ENCODE peak calls at places on chromosomes 7 and 10, in four cellular contexts. C is heart left ventricle; W is Caco-2; H is effector memory CD4-positive, alpha-beta T cell. S is an unnamed sample. For H3K36me3, the result is how much of the 10 kb centered on the place peaks cover.

GRCh38 chr7:74615933-74616780 is 41.4 kb upstream of the GTF2I start:
- DNase-seq in C (no peak), W (no peak), H (no peak), S (no peak)

GRCh38 chr7:57404343-57404966 is 45.5 kb upstream of the ZNF716 start:
- DNase-seq in C (peak), W (no peak), H (no peak), S (no peak)

GRCh38 chr7:83178066-83178465 is 15.4 kb upstream of the PCLO start:
- DNase-seq in C (no peak), W (no peak), H (no peak), S (no peak)

GRCh38 chr10:114544045-114544659 is 113.9 kb downstream of the ABLIM1 start:
- DNase-seq in C (no peak), W (no peak), H (peak), S (peak)

GRCh38 chr10:116371737-116372136 is 47.5 kb downstream of the CCDC172 start:
- DNase-seq in C (no peak), W (no peak), H (no peak), S (no peak)

GRCh38 chr10:44925224-44925623 is 14.1 kb downstream of the TMEM72 start:
- DNase-seq in C (no peak), W (peak), H (no peak), S (no peak)

GRCh38 chr10:93894516-93895378 is 969 bp downstream of the SLC35G1 start:
- DNase-seq in C (no peak), W (no peak), H (no peak), S (no peak)

GRCh38 chr10:121833387-121833786 is 94.4 kb downstream of the ATE1 start:
- DNase-seq in C (no peak), W (peak), H (no peak), S (no peak)

GRCh38 chr10:79208251-79208983 is 138.9 kb upstream of the PPIF start:
- DNase-seq in C (no peak), W (no peak), H (no peak), S (no peak)

GRCh38 chr10:79207726-79208125 is 139.0 kb downstream of the ZMIZ1 start:
- DNase-seq in C (no peak), W (no peak), H (no peak), S (no peak)

GRCh38 chr10:79210672-79211071 is 136.6 kb upstream of the PPIF start:
- DNase-seq in C (no peak), W (no peak), H (no peak), S (no peak)

GRCh38 chr10:79209831-79210230 is 137.4 kb upstream of the PPIF start:
- DNase-seq in C (no peak), W (no peak), H (no peak), S (no peak)

DNA sequence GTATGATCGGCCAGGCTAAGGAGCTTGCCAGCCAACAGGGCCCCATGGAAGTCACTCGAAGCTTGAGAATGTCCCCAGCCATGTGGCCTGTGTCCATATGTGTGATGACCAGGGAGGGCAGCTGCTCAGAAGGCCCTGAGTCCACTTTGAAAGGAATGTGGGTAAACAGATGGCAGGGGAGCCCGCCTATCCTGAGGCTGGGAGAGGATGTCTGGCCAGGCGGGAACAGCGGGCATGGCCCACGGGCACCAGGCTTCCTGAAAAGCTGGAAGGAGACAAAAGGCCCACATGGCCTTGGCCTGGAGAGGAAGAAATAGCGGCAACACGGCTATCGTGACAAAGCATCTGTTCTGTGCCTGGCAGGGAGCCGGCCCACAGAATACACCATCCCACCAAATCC is 137.9 kb upstream of the PPIF start:
- DNase-seq in C (no peak), W (no peak), H (no peak), S (no peak)
- H3K36me3 ChIP-seq in C (under half), W (under half), H (under half), S (under half)

GRCh38 chr7:79455173-79455790 is 1.8 kb upstream of the MAGI2 start:
- DNase-seq in C (peak), W (no peak), H (no peak), S (no peak)
- H3K4me3 ChIP-seq in C (peak), W (no peak), H (no peak), S (no peak)

GRCh38 chr10:1130226-1130625 is 74.0 kb downstream of the WDR37 start:
- DNase-seq in C (no peak), W (no peak), H (no peak), S (no peak)
- H3K36me3 ChIP-seq in C (under half), W (under half), H (half or more), S (under half)

GRCh38 chr10:18178862-18179483 is 38.7 kb downstream of the CACNB2 start:
- DNase-seq in C (no peak), W (no peak), H (no peak), S (no peak)
- H3K4me3 ChIP-seq in C (no peak), W (no peak), H (no peak), S (no peak)

GRCh38 chr10:110496553-110497437 is 912 bp upstream of the DUSP5 start:
- DNase-seq in C (no peak), W (no peak), H (no peak), S (no peak)

GRCh38 chr10:110493832-110494426 is 3.8 kb upstream of the DUSP5 start:
- DNase-seq in C (no peak), W (no peak), H (no peak), S (no peak)

GRCh38 chr10:110497438-110498086 is at the start of gene DUSP5:
- DNase-seq in C (peak), W (peak), H (peak), S (peak)

GRCh38 chr10:110494532-110494931 is 3.2 kb upstream of the DUSP5 start:
- DNase-seq in C (no peak), W (no peak), H (no peak), S (no peak)

GRCh38 chr10:110495731-110496552 is 1.8 kb upstream of the DUSP5 start:
- DNase-seq in C (peak), W (no peak), H (peak), S (peak)
- H3K36me3 ChIP-seq in C (under half), W (under half), H (under half), S (under half)